ENCODE peak calls at places on chromosomes 4 and X, in four cellular contexts. Y is spleen, U is dorsolateral prefrontal cortex, T is stomach. W is an unnamed sample.

GRCh38 chr4:78956979-78957378 is 17.7 kb upstream of the PAQR3 start:
- DNase-seq in Y (no peak), U (no peak), T (no peak), W (no peak)

GRCh38 chr4:32219306-32220075 is 1499.3 kb downstream of the PCDH7 start:
- DNase-seq in Y (no peak), U (no peak), T (no peak), W (peak; percentile 14)

GRCh38 chr4:45992728-45993127 is 131.1 kb downstream of the GABRG1 start:
- DNase-seq in Y (no peak), U (no peak), T (no peak), W (no peak)

GRCh38 chrX:13669246-13669689 is 16.3 kb downstream of the TCEANC start:
- DNase-seq in Y (no peak), U (no peak), T (peak; percentile 84), W (peak; percentile 71)

GRCh38 chr4:2882341-2882740 is 38.7 kb downstream of the ADD1 start:
- DNase-seq in Y (no peak), U (no peak), T (no peak), W (no peak)

GRCh38 chrX:123432362-123433150 is 248.5 kb downstream of the GRIA3 start:
- DNase-seq in Y (no peak), U (no peak), T (peak; percentile 44), W (no peak)

GRCh38 chr4:153733751-153734448 is 25.9 kb downstream of the RNF175 start:
- DNase-seq in Y (no peak), U (no peak), T (no peak), W (peak; percentile 21)

GRCh38 chr4:184648220-184649025 is 824 bp downstream of the CASP3 start:
- DNase-seq in Y (peak; percentile 95), U (peak; percentile 81), T (peak; percentile 70), W (no peak)

GRCh38 chr4:26356067-26356466 is 35.3 kb downstream of the RBPJ start:
- DNase-seq in Y (no peak), U (no peak), T (no peak), W (no peak)

GRCh38 chr4:15003891-15004700 is 1.8 kb downstream of the CPEB2 start:
- DNase-seq in Y (peak; percentile 95), U (peak; percentile 58), T (peak; percentile 49), W (no peak)

GRCh38 chr4:53362093-53362492 is 3.8 kb downstream of the SCFD2 start:
- DNase-seq in Y (no peak), U (no peak), T (no peak), W (no peak)

GRCh38 chrX:69082753-69083150 is 82.5 kb downstream of the PJA1 start:
- DNase-seq in Y (peak; percentile 69), U (no peak), T (no peak), W (no peak)

GRCh38 chr4:105894570-105895323 is 524 bp upstream of the NPNT start:
- DNase-seq in Y (no peak), U (peak; percentile 40), T (no peak), W (no peak)

GRCh38 chr4:105895324-105895608 is at the start of gene NPNT:
- DNase-seq in Y (peak; percentile 70), U (peak; percentile 37), T (no peak), W (no peak)

GRCh38 chr4:105895609-105896460 is 564 bp downstream of the NPNT start:
- DNase-seq in Y (no peak), U (peak; percentile 41), T (no peak), W (peak; percentile 23)

GRCh38 chr4:105896461-105896939 is 1.2 kb downstream of the NPNT start:
- DNase-seq in Y (no peak), U (no peak), T (no peak), W (no peak)

DNA sequence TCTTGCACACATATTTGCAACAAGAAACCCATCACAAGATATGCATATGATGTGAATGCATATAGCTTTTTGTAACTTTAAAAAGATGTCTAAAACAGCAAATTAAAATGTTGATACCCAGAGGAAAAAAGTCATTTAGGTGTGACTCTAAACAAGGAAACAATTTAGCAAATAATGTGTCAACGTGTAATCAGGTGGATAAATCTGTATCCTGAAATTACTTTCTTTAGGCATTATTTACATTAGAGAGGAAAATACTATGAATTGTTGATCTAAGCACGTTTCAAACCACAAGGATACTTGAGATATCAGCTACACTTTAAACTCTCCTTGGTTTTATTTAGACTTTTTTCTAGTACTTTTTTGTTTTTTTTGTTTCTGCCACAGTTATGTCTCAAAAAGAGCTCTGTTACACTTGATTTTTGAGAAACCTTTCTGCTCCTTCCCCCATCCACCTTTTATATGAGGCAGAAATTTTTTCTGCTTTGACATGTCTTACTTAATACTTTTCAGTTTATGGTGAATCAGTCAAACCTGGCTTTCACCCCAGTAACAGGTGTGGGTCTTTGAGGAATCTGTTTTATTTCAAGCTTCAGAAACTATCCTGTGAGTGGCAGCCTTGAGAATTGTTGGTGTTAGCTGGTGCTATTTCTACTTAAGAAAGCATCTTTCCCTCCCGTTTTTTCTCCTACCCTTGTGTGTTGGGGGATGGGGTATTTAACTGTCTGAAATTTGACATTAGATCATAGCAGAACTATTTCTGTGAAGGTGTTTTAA is 1.9 kb downstream of the NPNT start:
- DNase-seq in Y (no peak), U (no peak), T (no peak), W (no peak)
- H3K4me3 ChIP-seq in Y (peak overlapping the region; percentile 56), U (no peak overlapping the region), T (peak overlapping the region; percentile 61), W (no peak overlapping the region)

GRCh38 chr4:173041482-173041881 is 127.1 kb upstream of the GALNT7 start:
- DNase-seq in Y (no peak), U (no peak), T (no peak), W (no peak)

GRCh38 chr4:173039617-173040176 is 128.9 kb upstream of the GALNT7 start:
- DNase-seq in Y (no peak), U (no peak), T (no peak), W (no peak)

GRCh38 chr4:173038192-173038896 is 130.3 kb upstream of the GALNT7 start:
- DNase-seq in Y (no peak), U (no peak), T (no peak), W (no peak)

GRCh38 chr4:173040200-173040599 is 128.4 kb upstream of the GALNT7 start:
- DNase-seq in Y (no peak), U (no peak), T (no peak), W (peak; percentile 25)

GRCh38 chr4:173037242-173037641 is 131.4 kb upstream of the GALNT7 start:
- DNase-seq in Y (no peak), U (no peak), T (no peak), W (no peak)
- TF ChIP-seq CTCF in Y (no peak), U (no peak), T (no peak), W (no peak)

GRCh38 chr4:39030726-39031125 is 1.5 kb downstream of the TMEM156 start:
- DNase-seq in Y (no peak), U (no peak), T (no peak), W (no peak)
- H3K4me3 ChIP-seq in Y (peak overlapping the region; percentile 49), U (peak overlapping the region; percentile 20), T (no peak overlapping the region), W (no peak overlapping the region)

DNA sequence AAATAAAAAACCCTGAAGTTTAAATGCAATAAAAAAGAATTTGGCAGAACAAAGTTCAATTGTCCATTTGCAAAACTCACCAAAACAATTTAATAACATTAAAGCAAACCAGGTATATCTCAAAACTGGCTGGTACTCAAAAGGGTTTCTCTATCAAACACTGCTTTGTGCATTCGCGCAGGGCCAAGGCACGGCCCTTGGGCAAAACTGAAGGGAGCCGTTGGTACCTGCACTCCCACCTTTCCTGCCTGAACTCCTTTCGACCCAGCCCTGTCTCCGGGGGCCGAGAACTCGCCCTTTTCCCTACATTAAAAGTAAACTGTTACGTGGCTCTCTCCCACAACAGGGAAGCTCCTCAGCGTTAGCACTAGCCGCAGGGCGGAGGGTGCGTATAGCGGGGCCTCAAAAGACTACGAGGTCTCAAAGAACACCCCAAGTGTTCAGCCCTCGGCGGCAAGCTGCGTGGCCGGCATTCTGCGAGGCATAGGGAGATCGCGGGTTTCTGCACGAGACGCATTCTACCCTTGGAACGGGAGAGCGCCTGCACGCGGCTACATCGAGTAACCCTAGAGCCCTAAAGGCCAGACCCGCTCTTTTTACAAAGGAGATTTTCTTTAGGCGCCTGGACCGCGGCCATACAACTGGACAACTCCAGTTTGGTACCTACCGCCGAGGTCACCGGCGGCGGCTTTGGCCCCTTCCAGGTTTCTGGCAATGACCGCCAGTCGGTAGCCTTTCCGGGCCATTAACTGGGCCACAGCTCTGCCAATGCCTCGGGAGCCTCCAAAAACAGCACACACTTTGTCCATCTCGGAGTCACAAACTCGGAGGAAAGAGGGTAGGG is 552 bp downstream of the CBR4 start:
- DNase-seq in Y (peak; percentile 94), U (peak; percentile 67), T (peak; percentile 63), W (peak; percentile 54)
- TF ChIP-seq CTCF in Y (no peak), U (no peak), T (no peak), W (peak; percentile 22)

GRCh38 chr4:182449960-182450359 is 206.8 kb downstream of the TENM3 start:
- DNase-seq in Y (no peak), U (no peak), T (no peak), W (no peak)

GRCh38 chr4:182443070-182443469 is 199.9 kb downstream of the TENM3 start:
- DNase-seq in Y (no peak), U (no peak), T (no peak), W (no peak)

GRCh38 chr4:182448281-182449151 is 205.3 kb downstream of the TENM3 start:
- DNase-seq in Y (peak; percentile 88), U (peak; percentile 86), T (peak; percentile 89), W (peak; percentile 79)

GRCh38 chr4:182449186-182449880 is 206.1 kb downstream of the TENM3 start:
- DNase-seq in Y (no peak), U (peak; percentile 57), T (no peak), W (peak; percentile 10)

GRCh38 chr4:182447938-182448280 is 204.7 kb downstream of the TENM3 start:
- DNase-seq in Y (no peak), U (no peak), T (no peak), W (peak; percentile 47)
- H3K4me3 ChIP-seq in Y (peak overlapping the region; percentile 63), U (peak overlapping the region; percentile 58), T (peak overlapping the region; percentile 67), W (peak overlapping the region; percentile 61)

DNA sequence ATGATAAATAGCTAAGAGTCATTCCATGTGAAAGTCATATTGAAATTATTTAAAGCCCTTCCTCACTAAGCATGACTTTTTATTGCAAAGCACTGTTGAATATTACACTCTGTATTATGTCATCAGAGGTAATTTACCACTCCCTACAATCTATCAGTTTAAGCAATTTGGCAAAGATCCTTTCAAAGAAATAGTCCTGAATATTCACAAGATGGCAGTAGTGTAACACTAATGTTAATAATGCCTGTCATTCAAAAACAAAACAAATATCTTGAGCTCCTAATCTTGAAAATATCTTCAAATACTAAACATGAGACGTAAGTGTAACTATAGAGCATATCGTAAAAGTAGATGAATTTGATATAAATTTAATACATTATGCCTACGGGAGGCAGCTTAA is 208.6 kb upstream of the TECRL start:
- DNase-seq in Y (no peak), U (no peak), T (no peak), W (no peak)
- TF ChIP-seq CTCF in Y (no peak), U (peak; percentile 52), T (no peak), W (no peak)

GRCh38 chrX:30580641-30581040 is 3.1 kb upstream of the TASL start:
- DNase-seq in Y (no peak), U (no peak), T (no peak), W (no peak)

GRCh38 chrX:30572678-30573077 is 4.9 kb downstream of the TASL start:
- DNase-seq in Y (no peak), U (no peak), T (no peak), W (no peak)

GRCh38 chrX:30577362-30577961 is at the start of gene TASL:
- DNase-seq in Y (no peak), U (no peak), T (no peak), W (no peak)

GRCh38 chrX:30573125-30573524 is 4.4 kb downstream of the TASL start:
- DNase-seq in Y (no peak), U (no peak), T (no peak), W (no peak)

DNA sequence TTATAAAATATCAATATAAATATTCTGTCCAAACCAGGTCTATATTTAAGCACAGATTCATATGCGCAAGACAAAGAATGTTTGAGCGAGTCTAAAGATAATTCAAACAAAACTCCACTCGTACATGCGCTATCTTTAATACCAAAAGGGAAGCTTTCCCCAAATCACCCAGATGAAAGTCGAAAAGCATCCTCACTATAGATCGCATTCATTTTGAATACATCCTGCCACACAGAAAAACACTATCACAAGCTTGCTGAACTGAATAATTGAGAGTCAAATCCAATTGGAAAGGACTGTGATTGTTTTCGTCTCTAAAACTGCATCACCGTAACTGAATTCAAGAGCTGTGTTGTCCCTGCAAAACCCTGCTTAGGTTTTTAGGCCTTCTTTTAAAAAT is 685 bp downstream of the TASL start:
- DNase-seq in Y (no peak), U (no peak), T (no peak), W (no peak)
- H3K4me3 ChIP-seq in Y (peak overlapping the region; percentile 40), U (peak overlapping the region; percentile 16), T (no peak overlapping the region), W (no peak overlapping the region)